ENCODE peak calls at places on chromosomes 16 and 17, in seven cellular contexts. E is mucosa of descending colon, C is left lung, J is BE2C, M is A673, Q is A549, I is colonic mucosa. Y is an unnamed sample.

GRCh38 chr16:50268352-50268751 is 2.0 kb downstream of the ADCY7 start:
- DNase-seq in E (no peak), C (peak; percentile 11), J (no peak), M (no peak), Q (no peak), I (no peak), Y (no peak)

GRCh38 chr17:80460286-80460881 is 16.0 kb downstream of the NPTX1 start:
- DNase-seq in E (no peak), C (no peak), J (no peak), M (no peak), Q (no peak), I (no peak), Y (no peak)

GRCh38 chr16:89586853-89587252 is 11.3 kb downstream of the CPNE7 start:
- DNase-seq in E (no peak), C (no peak), J (peak; percentile 65), M (no peak), Q (no peak), I (no peak), Y (peak; percentile 57)

GRCh38 chr17:21240375-21241055 is 12.7 kb downstream of the NATD1 start:
- DNase-seq in E (no peak), C (no peak), J (no peak), M (no peak), Q (no peak), I (no peak), Y (no peak)

GRCh38 chr16:85361441-85362118 is 249.3 kb upstream of the CIBAR2 start:
- DNase-seq in E (peak; percentile 73), C (peak; percentile 85), J (no peak), M (no peak), Q (no peak), I (peak; percentile 71), Y (peak; percentile 95)

GRCh38 chr17:27295945-27296344 is 2.0 kb downstream of the WSB1 start:
- DNase-seq in E (no peak), C (no peak), J (no peak), M (no peak), Q (no peak), I (peak; percentile 37), Y (no peak)

GRCh38 chr17:77206557-77206956 is 65.8 kb downstream of the SEC14L1 start:
- DNase-seq in E (no peak), C (no peak), J (no peak), M (peak; percentile 71), Q (no peak), I (no peak), Y (no peak)

GRCh38 chr17:31746884-31747495 is 112.1 kb downstream of the COPRS start:
- DNase-seq in E (no peak), C (no peak), J (no peak), M (no peak), Q (no peak), I (no peak), Y (no peak)

GRCh38 chr16:782263-782662 is 5.9 kb downstream of the RPUSD1 start:
- DNase-seq in E (no peak), C (no peak), J (no peak), M (no peak), Q (no peak), I (no peak), Y (no peak)

GRCh38 chr16:89045881-89046280 is 47.8 kb upstream of the ACSF3 start:
- DNase-seq in E (no peak), C (no peak), J (no peak), M (no peak), Q (no peak), I (no peak), Y (no peak)

GRCh38 chr16:80167657-80168056 is 373.1 kb upstream of the DYNLRB2 start:
- DNase-seq in E (no peak), C (no peak), J (no peak), M (no peak), Q (no peak), I (no peak), Y (no peak)

GRCh38 chr16:28923231-28923587 is 1.8 kb downstream of the RABEP2 start:
- DNase-seq in E (no peak), C (no peak), J (no peak), M (no peak), Q (no peak), I (no peak), Y (no peak)

GRCh38 chr17:81931557-81932332 is 4.2 kb upstream of the MAFG start:
- DNase-seq in E (peak; percentile 50), C (no peak), J (no peak), M (peak; percentile 37), Q (no peak), I (no peak), Y (no peak)

GRCh38 chr17:2053380-2054261 is 1.3 kb upstream of the HIC1 start:
- DNase-seq in E (peak; percentile 86), C (peak; percentile 73), J (peak; percentile 74), M (peak; percentile 82), Q (peak; percentile 84), I (peak; percentile 76), Y (peak; percentile 71)

GRCh38 chr17:55845385-55845784 is 94.5 kb downstream of the PCTP start:
- DNase-seq in E (peak; percentile 53), C (peak; percentile 48), J (peak; percentile 74), M (peak; percentile 71), Q (peak; percentile 13), I (peak; percentile 48), Y (peak; percentile 39)

GRCh38 chr16:86854058-86854621 is 275.8 kb downstream of the FOXL1 start:
- DNase-seq in E (no peak), C (no peak), J (no peak), M (peak; percentile 39), Q (no peak), I (no peak), Y (no peak)

GRCh38 chr17:8939496-8940334 is 25.8 kb downstream of the PIK3R5 start:
- DNase-seq in E (no peak), C (no peak), J (no peak), M (no peak), Q (no peak), I (no peak), Y (no peak)

GRCh38 chr16:27721548-27722265 is 171.8 kb downstream of the KATNIP start:
- DNase-seq in E (peak; percentile 66), C (no peak), J (peak; percentile 28), M (no peak), Q (no peak), I (peak; percentile 57), Y (peak; percentile 34)

GRCh38 chr16:83400234-83400633 is 407.5 kb upstream of the HSBP1 start:
- DNase-seq in E (no peak), C (no peak), J (no peak), M (no peak), Q (no peak), I (no peak), Y (no peak)

GRCh38 chr16:57071840-57072541 is 20.4 kb upstream of the CPNE2 start:
- DNase-seq in E (no peak), C (no peak), J (no peak), M (no peak), Q (peak; percentile 44), I (no peak), Y (no peak)

GRCh38 chr17:64653325-64653984 is 8.7 kb downstream of the SMURF2 start:
- DNase-seq in E (no peak), C (no peak), J (no peak), M (no peak), Q (no peak), I (no peak), Y (no peak)
- TF ChIP-seq CTCF in E (no peak), C (no peak), J (no peak), M (no peak), Q (no peak), I (no peak), Y (no peak)

DNA sequence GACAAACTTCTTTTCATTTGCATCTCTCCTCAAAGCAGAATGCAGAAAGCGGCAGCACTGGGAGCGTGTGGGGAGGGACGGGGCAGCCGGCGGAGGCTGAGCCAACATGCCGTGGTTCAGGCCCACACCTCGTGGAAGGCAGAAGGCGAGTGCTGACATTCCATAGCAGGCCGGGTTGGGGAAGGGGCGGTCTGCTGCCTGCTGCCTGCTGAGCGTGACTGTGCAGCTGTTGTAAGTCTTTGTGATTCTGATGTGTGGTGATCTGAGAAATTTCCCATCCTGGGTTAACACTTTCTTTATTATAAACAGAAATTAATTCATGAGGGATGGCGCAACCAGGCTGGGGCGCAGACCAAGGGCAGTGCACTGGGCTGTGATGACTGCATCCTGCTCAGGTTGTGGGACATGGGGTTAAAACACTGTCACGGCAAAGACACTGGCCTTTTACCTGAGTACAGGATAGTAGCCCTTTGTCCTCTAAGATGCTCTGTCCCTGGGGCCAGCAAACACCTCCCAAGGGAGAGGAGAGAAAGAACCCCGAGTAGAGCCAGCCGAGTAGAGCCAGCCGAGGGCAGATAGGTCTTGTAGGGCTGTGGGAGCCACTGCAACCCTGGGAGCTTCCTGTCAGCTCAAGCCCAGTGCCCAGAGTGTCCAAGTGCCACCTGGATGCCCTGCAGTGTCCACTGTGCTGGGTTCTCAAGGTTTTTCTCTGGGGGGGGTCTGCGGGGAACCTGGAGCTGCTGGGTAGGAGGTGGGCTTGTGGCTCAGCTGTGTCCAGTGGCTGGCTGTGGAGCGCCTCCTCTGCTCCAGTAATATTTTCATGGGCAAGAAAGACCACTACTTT is 8.8 kb upstream of the DNASE1 start:
- DNase-seq in E (peak; percentile 49), C (no peak), J (no peak), M (peak; percentile 51), Q (no peak), I (no peak), Y (peak; percentile 17)
- H3K4me3 ChIP-seq in E (no peak overlapping the region), C (no peak overlapping the region), J (no peak overlapping the region), M (no peak overlapping the region), Q (no peak overlapping the region), I (no peak overlapping the region), Y (no peak overlapping the region)

DNA sequence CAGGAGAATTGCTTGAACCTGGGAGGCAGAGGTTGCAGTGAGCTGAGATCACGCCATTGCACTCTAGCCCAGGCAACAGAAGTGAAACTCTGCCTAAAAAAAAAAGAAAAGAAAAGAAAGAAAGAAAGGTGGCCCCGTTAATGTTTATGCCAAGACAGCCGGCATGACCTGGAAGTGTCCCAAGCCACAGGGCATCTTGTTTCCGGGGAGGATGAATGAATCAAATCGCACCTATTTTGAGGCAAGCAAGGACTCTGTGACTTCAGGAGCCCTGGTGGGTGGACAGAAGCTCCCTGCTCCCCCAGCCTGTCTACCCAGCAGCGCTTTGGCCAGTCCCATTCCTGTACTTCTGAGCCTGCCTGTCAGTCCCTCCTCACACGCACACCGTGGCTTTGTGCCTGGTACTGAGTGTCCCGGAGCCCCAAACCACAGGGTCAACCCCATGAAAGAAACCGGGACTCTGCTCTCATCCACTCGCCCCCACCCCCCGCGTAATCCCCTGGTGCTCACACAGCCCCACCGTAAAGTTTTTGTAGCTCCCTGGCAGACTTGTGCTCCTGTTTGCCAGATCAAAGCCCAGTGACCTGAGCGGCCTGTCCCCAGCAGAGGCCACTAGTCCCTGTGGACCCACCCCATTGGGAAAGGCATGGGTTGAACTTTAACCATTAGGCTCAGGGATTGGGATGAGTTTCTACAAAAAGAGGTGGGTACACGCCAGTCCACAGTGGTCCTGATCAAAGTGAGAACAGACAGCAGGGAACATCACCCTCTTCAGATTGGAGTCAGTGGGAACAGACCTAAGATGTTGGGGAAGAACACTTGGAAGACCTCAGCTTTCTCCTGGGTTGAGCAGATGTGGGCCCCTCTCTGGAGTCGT is 19.3 kb downstream of the CD2BP2 start:
- DNase-seq in E (no peak), C (peak; percentile 39), J (no peak), M (no peak), Q (no peak), I (peak; percentile 34), Y (no peak)
- TF ChIP-seq CTCF in E (no peak), C (no peak), J (no peak), M (no peak), Q (no peak), I (no peak), Y (no peak)

DNA sequence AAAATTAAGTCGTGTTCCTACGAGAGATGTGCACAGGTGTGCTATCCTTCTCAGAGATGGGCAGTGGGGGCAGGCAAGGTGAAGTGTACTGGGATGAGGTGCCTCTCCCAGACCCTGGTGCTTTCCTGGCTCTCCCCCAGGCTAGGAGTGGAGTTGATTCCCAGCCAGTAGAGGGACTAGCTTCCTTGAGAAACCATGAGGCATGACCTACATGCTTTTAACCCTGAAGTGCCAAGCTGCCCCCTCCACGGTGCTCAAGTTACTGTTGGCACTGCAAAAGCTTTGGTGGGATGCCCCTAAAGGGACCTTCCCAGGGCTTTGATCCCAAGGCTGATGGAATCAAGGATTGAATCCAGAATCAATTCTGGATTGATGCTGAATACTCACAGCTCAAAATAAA is 47.0 kb upstream of the SREBF1 start:
- DNase-seq in E (no peak), C (no peak), J (no peak), M (no peak), Q (no peak), I (no peak), Y (no peak)
- H3K4me3 ChIP-seq in E (no peak overlapping the region), C (no peak overlapping the region), J (no peak overlapping the region), M (no peak overlapping the region), Q (no peak overlapping the region), I (no peak overlapping the region), Y (no peak overlapping the region)